ENCODE peak calls at places on chromosomes 13 and 19, in nine cellular contexts. One of them, this sample, is unnamed.

GRCh38 chr13:105994340-105994739 is 541.1 kb downstream of the EFNB2 start:
- DNase-seq in hepatocyte: no peak
- DNase-seq in heart right ventricle: no peak
- DNase-seq in bronchial epithelial cell: no peak
- DNase-seq in uterus: no peak
- DNase-seq in AG09319: no peak
- DNase-seq in cardiac fibroblast: no peak
- DNase-seq in progenitor cell of endocrine pancreas: no peak
- DNase-seq in Calu3: no peak
- DNase-seq in this sample: no peak

GRCh38 chr13:52085416-52085815 is 43.5 kb downstream of the NEK5 start:
- DNase-seq in bronchial epithelial cell: peak
- DNase-seq in Calu3: no peak
- DNase-seq in heart right ventricle: no peak
- DNase-seq in AG09319: no peak
- DNase-seq in progenitor cell of endocrine pancreas: no peak
- DNase-seq in cardiac fibroblast: peak
- DNase-seq in hepatocyte: peak
- DNase-seq in uterus: no peak
- DNase-seq in this sample: no peak

GRCh38 chr13:43009506-43009905 is 13.9 kb upstream of the DNAJC15 start:
- DNase-seq in hepatocyte: no peak
- DNase-seq in progenitor cell of endocrine pancreas: no peak
- DNase-seq in uterus: no peak
- DNase-seq in cardiac fibroblast: peak
- DNase-seq in AG09319: no peak
- DNase-seq in Calu3: no peak
- DNase-seq in bronchial epithelial cell: peak
- DNase-seq in heart right ventricle: no peak
- DNase-seq in this sample: no peak

GRCh38 chr19:8304841-8305621 is 3.1 kb downstream of the CD320 start:
- DNase-seq in Calu3: no peak
- DNase-seq in cardiac fibroblast: no peak
- DNase-seq in hepatocyte: peak
- DNase-seq in uterus: peak
- DNase-seq in AG09319: no peak
- DNase-seq in progenitor cell of endocrine pancreas: peak
- DNase-seq in heart right ventricle: peak
- DNase-seq in bronchial epithelial cell: no peak
- DNase-seq in this sample: no peak

GRCh38 chr13:72953391-72953960 is 105.3 kb upstream of the KLF5 start:
- DNase-seq in AG09319: no peak
- DNase-seq in progenitor cell of endocrine pancreas: no peak
- DNase-seq in bronchial epithelial cell: peak
- DNase-seq in uterus: no peak
- DNase-seq in heart right ventricle: no peak
- DNase-seq in hepatocyte: no peak
- DNase-seq in cardiac fibroblast: no peak
- DNase-seq in Calu3: no peak
- DNase-seq in this sample: no peak

GRCh38 chr19:21901861-21902260 is 65.9 kb upstream of the ZNF43 start:
- DNase-seq in uterus: no peak
- DNase-seq in progenitor cell of endocrine pancreas: no peak
- DNase-seq in heart right ventricle: no peak
- DNase-seq in hepatocyte: no peak
- DNase-seq in cardiac fibroblast: no peak
- DNase-seq in AG09319: no peak
- DNase-seq in bronchial epithelial cell: no peak
- DNase-seq in Calu3: no peak
- DNase-seq in this sample: no peak

GRCh38 chr13:25095862-25096453 is at the start of gene PABPC3:
- DNase-seq in heart right ventricle: no peak
- DNase-seq in AG09319: no peak
- DNase-seq in Calu3: no peak
- DNase-seq in bronchial epithelial cell: no peak
- DNase-seq in hepatocyte: no peak
- DNase-seq in progenitor cell of endocrine pancreas: no peak
- DNase-seq in uterus: no peak
- DNase-seq in cardiac fibroblast: no peak
- DNase-seq in this sample: no peak

GRCh38 chr19:40419066-40419612 is 6.0 kb upstream of the PRX start:
- DNase-seq in bronchial epithelial cell: no peak
- DNase-seq in hepatocyte: no peak
- DNase-seq in uterus: no peak
- DNase-seq in AG09319: no peak
- DNase-seq in Calu3: no peak
- DNase-seq in heart right ventricle: no peak
- DNase-seq in progenitor cell of endocrine pancreas: no peak
- DNase-seq in cardiac fibroblast: no peak
- DNase-seq in this sample: no peak

GRCh38 chr13:71524245-71525002 is 342.6 kb downstream of the DACH1 start:
- DNase-seq in cardiac fibroblast: peak
- DNase-seq in bronchial epithelial cell: no peak
- DNase-seq in uterus: no peak
- DNase-seq in hepatocyte: no peak
- DNase-seq in heart right ventricle: no peak
- DNase-seq in progenitor cell of endocrine pancreas: no peak
- DNase-seq in AG09319: no peak
- DNase-seq in Calu3: no peak
- DNase-seq in this sample: no peak

GRCh38 chr13:114044486-114044885 is 70.6 kb upstream of the C13orf46 start:
- DNase-seq in uterus: peak
- DNase-seq in progenitor cell of endocrine pancreas: no peak
- DNase-seq in AG09319: no peak
- DNase-seq in Calu3: no peak
- DNase-seq in heart right ventricle: no peak
- DNase-seq in cardiac fibroblast: no peak
- DNase-seq in hepatocyte: no peak
- DNase-seq in bronchial epithelial cell: no peak
- DNase-seq in this sample: no peak

GRCh38 chr13:50592412-50593145 is 250.9 kb downstream of the DLEU7 start:
- DNase-seq in uterus: no peak
- DNase-seq in bronchial epithelial cell: peak
- DNase-seq in hepatocyte: no peak
- DNase-seq in progenitor cell of endocrine pancreas: no peak
- DNase-seq in AG09319: no peak
- DNase-seq in cardiac fibroblast: peak
- DNase-seq in heart right ventricle: no peak
- DNase-seq in Calu3: no peak
- DNase-seq in this sample: no peak

GRCh38 chr19:39211731-39212376 is 7.8 kb upstream of the SYCN start:
- DNase-seq in uterus: no peak
- DNase-seq in Calu3: no peak
- DNase-seq in AG09319: no peak
- DNase-seq in bronchial epithelial cell: no peak
- DNase-seq in hepatocyte: no peak
- DNase-seq in progenitor cell of endocrine pancreas: no peak
- DNase-seq in cardiac fibroblast: no peak
- DNase-seq in heart right ventricle: no peak
- DNase-seq in this sample: no peak

GRCh38 chr13:51844862-51845573 is at the start of gene TMEM272:
- DNase-seq in hepatocyte: peak
- DNase-seq in cardiac fibroblast: peak
- DNase-seq in Calu3: peak
- DNase-seq in progenitor cell of endocrine pancreas: peak
- DNase-seq in AG09319: no peak
- DNase-seq in heart right ventricle: peak
- DNase-seq in uterus: peak
- DNase-seq in bronchial epithelial cell: no peak
- DNase-seq in this sample: peak

GRCh38 chr13:37602743-37603381 is 4.3 kb upstream of the POSTN start:
- DNase-seq in AG09319: no peak
- DNase-seq in heart right ventricle: no peak
- DNase-seq in progenitor cell of endocrine pancreas: no peak
- DNase-seq in bronchial epithelial cell: peak
- DNase-seq in cardiac fibroblast: peak
- DNase-seq in uterus: no peak
- DNase-seq in hepatocyte: peak
- DNase-seq in Calu3: no peak
- DNase-seq in this sample: no peak
- TF ChIP-seq CTCF in AG09319: peak
- TF ChIP-seq CTCF in heart right ventricle: peak
- TF ChIP-seq CTCF in progenitor cell of endocrine pancreas: peak
- TF ChIP-seq CTCF in bronchial epithelial cell: peak
- TF ChIP-seq CTCF in cardiac fibroblast: peak
- TF ChIP-seq CTCF in uterus: peak
- TF ChIP-seq CTCF in hepatocyte: peak
- TF ChIP-seq CTCF in Calu3: peak
- TF ChIP-seq CTCF in this sample: peak

GRCh38 chr13:40562975-40563349 is 103.5 kb downstream of the FOXO1 start:
- DNase-seq in heart right ventricle: no peak
- DNase-seq in cardiac fibroblast: no peak
- DNase-seq in hepatocyte: no peak
- DNase-seq in AG09319: no peak
- DNase-seq in progenitor cell of endocrine pancreas: no peak
- DNase-seq in Calu3: peak
- DNase-seq in uterus: no peak
- DNase-seq in bronchial epithelial cell: no peak
- DNase-seq in this sample: no peak

GRCh38 chr13:40565282-40566148 is 100.9 kb downstream of the FOXO1 start:
- DNase-seq in hepatocyte: no peak
- DNase-seq in cardiac fibroblast: no peak
- DNase-seq in AG09319: no peak
- DNase-seq in bronchial epithelial cell: peak
- DNase-seq in Calu3: no peak
- DNase-seq in uterus: no peak
- DNase-seq in progenitor cell of endocrine pancreas: no peak
- DNase-seq in heart right ventricle: no peak
- DNase-seq in this sample: no peak

GRCh38 chr13:40566811-40567210 is 99.6 kb downstream of the FOXO1 start:
- DNase-seq in cardiac fibroblast: no peak
- DNase-seq in hepatocyte: no peak
- DNase-seq in uterus: no peak
- DNase-seq in bronchial epithelial cell: no peak
- DNase-seq in progenitor cell of endocrine pancreas: no peak
- DNase-seq in Calu3: no peak
- DNase-seq in AG09319: no peak
- DNase-seq in heart right ventricle: no peak
- DNase-seq in this sample: no peak

GRCh38 chr13:40563350-40564125 is 102.9 kb downstream of the FOXO1 start:
- DNase-seq in cardiac fibroblast: peak
- DNase-seq in hepatocyte: peak
- DNase-seq in bronchial epithelial cell: no peak
- DNase-seq in uterus: no peak
- DNase-seq in heart right ventricle: no peak
- DNase-seq in progenitor cell of endocrine pancreas: no peak
- DNase-seq in Calu3: no peak
- DNase-seq in AG09319: no peak
- DNase-seq in this sample: no peak

DNA sequence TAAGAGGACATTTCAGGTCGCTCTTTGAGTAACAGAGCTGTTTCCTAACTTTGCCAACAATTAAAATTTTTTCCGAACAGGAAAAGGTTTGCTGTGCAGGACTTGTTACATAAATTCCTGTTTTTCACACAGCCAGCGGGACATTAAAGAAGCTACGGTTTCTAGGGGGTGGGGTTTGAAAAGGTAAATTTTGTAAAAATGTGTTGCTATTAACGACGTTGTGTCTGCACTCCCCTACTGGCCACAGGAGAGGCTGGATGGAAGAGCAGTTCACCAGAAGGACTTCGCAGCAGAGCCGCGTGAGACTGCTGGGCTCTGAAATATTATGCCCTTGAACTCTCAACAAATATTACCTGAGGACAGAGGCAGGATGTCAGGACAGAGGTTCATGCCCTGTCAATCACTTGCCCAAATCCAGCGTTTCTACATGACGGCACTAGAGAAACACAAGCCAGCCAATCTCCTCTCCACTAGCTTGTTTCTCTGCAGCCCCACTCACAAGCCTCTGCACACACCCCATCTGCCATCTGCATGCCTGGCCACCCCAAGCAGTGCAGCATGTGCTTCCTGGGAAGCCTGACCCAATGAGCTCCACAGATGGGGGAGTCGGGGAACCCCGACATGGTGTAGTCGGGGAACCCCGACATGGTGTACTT is 102.0 kb downstream of the FOXO1 start:
- DNase-seq in progenitor cell of endocrine pancreas: no peak
- DNase-seq in hepatocyte: no peak
- DNase-seq in cardiac fibroblast: no peak
- DNase-seq in heart right ventricle: no peak
- DNase-seq in Calu3: no peak
- DNase-seq in uterus: no peak
- DNase-seq in AG09319: no peak
- DNase-seq in bronchial epithelial cell: no peak
- DNase-seq in this sample: no peak
- TF ChIP-seq CTCF in progenitor cell of endocrine pancreas: peak
- TF ChIP-seq CTCF in hepatocyte: peak
- TF ChIP-seq CTCF in cardiac fibroblast: peak
- TF ChIP-seq CTCF in heart right ventricle: no peak
- TF ChIP-seq CTCF in Calu3: no peak
- TF ChIP-seq CTCF in uterus: no peak
- TF ChIP-seq CTCF in AG09319: no peak
- TF ChIP-seq CTCF in bronchial epithelial cell: no peak
- TF ChIP-seq CTCF in this sample: no peak

GRCh38 chr13:39417131-39417530 is 185.9 kb downstream of the LHFPL6 start:
- DNase-seq in AG09319: no peak
- DNase-seq in uterus: no peak
- DNase-seq in hepatocyte: no peak
- DNase-seq in heart right ventricle: no peak
- DNase-seq in bronchial epithelial cell: no peak
- DNase-seq in progenitor cell of endocrine pancreas: no peak
- DNase-seq in Calu3: no peak
- DNase-seq in cardiac fibroblast: peak
- DNase-seq in this sample: no peak
- TF ChIP-seq CTCF in AG09319: no peak
- TF ChIP-seq CTCF in uterus: no peak
- TF ChIP-seq CTCF in hepatocyte: no peak
- TF ChIP-seq CTCF in heart right ventricle: peak
- TF ChIP-seq CTCF in bronchial epithelial cell: no peak
- TF ChIP-seq CTCF in progenitor cell of endocrine pancreas: peak
- TF ChIP-seq CTCF in Calu3: no peak
- TF ChIP-seq CTCF in cardiac fibroblast: peak
- TF ChIP-seq CTCF in this sample: peak

GRCh38 chr19:23440207-23440606 is 44.9 kb upstream of the ZNF91 start:
- DNase-seq in cardiac fibroblast: no peak
- DNase-seq in uterus: no peak
- DNase-seq in hepatocyte: no peak
- DNase-seq in bronchial epithelial cell: no peak
- DNase-seq in AG09319: no peak
- DNase-seq in heart right ventricle: no peak
- DNase-seq in progenitor cell of endocrine pancreas: no peak
- DNase-seq in Calu3: no peak
- DNase-seq in this sample: no peak

GRCh38 chr19:23439623-23440022 is 44.4 kb upstream of the ZNF91 start:
- DNase-seq in uterus: no peak
- DNase-seq in progenitor cell of endocrine pancreas: no peak
- DNase-seq in hepatocyte: no peak
- DNase-seq in heart right ventricle: no peak
- DNase-seq in cardiac fibroblast: no peak
- DNase-seq in bronchial epithelial cell: no peak
- DNase-seq in Calu3: no peak
- DNase-seq in AG09319: no peak
- DNase-seq in this sample: no peak

GRCh38 chr19:23437901-23438300 is 42.6 kb upstream of the ZNF91 start:
- DNase-seq in uterus: no peak
- DNase-seq in Calu3: no peak
- DNase-seq in cardiac fibroblast: no peak
- DNase-seq in AG09319: no peak
- DNase-seq in hepatocyte: no peak
- DNase-seq in heart right ventricle: no peak
- DNase-seq in progenitor cell of endocrine pancreas: no peak
- DNase-seq in bronchial epithelial cell: no peak
- DNase-seq in this sample: no peak

GRCh38 chr19:23436944-23437343 is 41.7 kb upstream of the ZNF91 start:
- DNase-seq in uterus: no peak
- DNase-seq in progenitor cell of endocrine pancreas: no peak
- DNase-seq in hepatocyte: no peak
- DNase-seq in cardiac fibroblast: no peak
- DNase-seq in heart right ventricle: no peak
- DNase-seq in AG09319: no peak
- DNase-seq in bronchial epithelial cell: no peak
- DNase-seq in Calu3: no peak
- DNase-seq in this sample: no peak

GRCh38 chr19:23436318-23436717 is 41.0 kb upstream of the ZNF91 start:
- DNase-seq in AG09319: no peak
- DNase-seq in hepatocyte: no peak
- DNase-seq in cardiac fibroblast: no peak
- DNase-seq in uterus: no peak
- DNase-seq in Calu3: no peak
- DNase-seq in heart right ventricle: no peak
- DNase-seq in progenitor cell of endocrine pancreas: no peak
- DNase-seq in bronchial epithelial cell: no peak
- DNase-seq in this sample: no peak
- TF ChIP-seq CTCF in AG09319: no peak
- TF ChIP-seq CTCF in hepatocyte: no peak
- TF ChIP-seq CTCF in cardiac fibroblast: peak
- TF ChIP-seq CTCF in uterus: no peak
- TF ChIP-seq CTCF in Calu3: no peak
- TF ChIP-seq CTCF in heart right ventricle: peak
- TF ChIP-seq CTCF in progenitor cell of endocrine pancreas: peak
- TF ChIP-seq CTCF in bronchial epithelial cell: peak
- TF ChIP-seq CTCF in this sample: no peak